ENCODE peak calls at places on chromosomes 11 and 22, in six cellular contexts. E is CD8-positive, alpha-beta memory T cell; U is PC-3; R is neuronal stem cell; X is cardiac muscle cell; Z is stomach. C is an unnamed sample. For H3K36me3, the result is how much of the 10 kb centered on the place peaks cover.

GRCh38 chr11:67576742-67577475 is 6.7 kb upstream of the GSTP1 start:
- DNase-seq in X (no peak), R (no peak), Z (no peak), E (no peak), U (no peak), C (no peak)

GRCh38 chr11:77470504-77470903 is 3.4 kb downstream of the PAK1 start:
- DNase-seq in U (no peak), X (no peak), E (no peak), R (no peak), Z (no peak), C (no peak)

GRCh38 chr22:19987394-19988306 is 29.0 kb downstream of the ARVCF start:
- DNase-seq in U (no peak), Z (no peak), R (no peak), X (no peak), E (no peak), C (no peak)

GRCh38 chr11:44980533-44981427 is 30.1 kb upstream of the TP53I11 start:
- DNase-seq in R (no peak), U (no peak), X (no peak), E (no peak), Z (no peak), C (no peak)

GRCh38 chr11:10443152-10443551 is 11.9 kb upstream of the AMPD3 start:
- DNase-seq in U (no peak), R (no peak), X (no peak), E (no peak), Z (no peak), C (no peak)

GRCh38 chr11:126476977-126477376 is 121.5 kb downstream of the ST3GAL4 start:
- DNase-seq in U (no peak), E (no peak), Z (no peak), R (no peak), X (no peak), C (no peak)

GRCh38 chr11:112513936-112514716 is 253.5 kb upstream of the PLET1 start:
- DNase-seq in U (no peak), R (no peak), X (no peak), Z (no peak), E (no peak), C (no peak)

GRCh38 chr11:129319751-129320150 is 55.9 kb upstream of the BARX2 start:
- DNase-seq in X (no peak), R (no peak), U (no peak), Z (no peak), E (no peak), C (no peak)

GRCh38 chr11:118142081-118142480 is 10.5 kb downstream of the SCN4B start:
- DNase-seq in Z (no peak), U (peak), X (peak), E (no peak), R (no peak), C (peak)

GRCh38 chr11:71078482-71078881 is 173.9 kb downstream of the SHANK2 start:
- DNase-seq in R (no peak), U (peak), Z (no peak), E (no peak), X (peak), C (peak)

GRCh38 chr11:118565062-118565461 is 669 bp downstream of the IFT46 start:
- DNase-seq in Z (no peak), R (no peak), X (peak), E (no peak), U (peak), C (peak)

GRCh38 chr11:122202161-122202950 is 86.3 kb upstream of the BLID start:
- DNase-seq in U (peak), X (peak), Z (no peak), R (no peak), E (no peak), C (peak)

GRCh38 chr11:88475991-88476418 is 138.5 kb upstream of the CTSC start:
- DNase-seq in U (peak), E (no peak), R (no peak), Z (no peak), X (no peak), C (peak)

GRCh38 chr22:22141771-22142591 is 102.6 kb upstream of the VPREB1 start:
- DNase-seq in X (no peak), E (no peak), R (no peak), Z (no peak), U (no peak), C (no peak)

GRCh38 chr11:115407496-115407895 is 96.7 kb downstream of the CADM1 start:
- DNase-seq in X (no peak), Z (no peak), E (no peak), U (no peak), R (no peak), C (no peak)

GRCh38 chr22:46033256-46034200 is 56.6 kb upstream of the WNT7B start:
- DNase-seq in X (no peak), R (no peak), U (no peak), E (no peak), Z (no peak), C (no peak)

GRCh38 chr11:2270322-2271076 is at the start of gene ASCL2:
- DNase-seq in E (no peak), R (no peak), X (no peak), U (no peak), Z (peak), C (no peak)

GRCh38 chr11:123434262-123434661 is 4.2 kb downstream of the GRAMD1B start:
- DNase-seq in R (no peak), E (peak), Z (no peak), U (peak), X (no peak), C (peak)

GRCh38 chr22:44623771-44624510 is 78.1 kb upstream of the PRR5 start:
- DNase-seq in R (no peak), X (peak), Z (no peak), U (peak), E (no peak), C (peak)

GRCh38 chr11:60265373-60266214 is 14.9 kb upstream of the MS4A4A start:
- DNase-seq in Z (no peak), U (peak), E (no peak), R (peak), X (peak), C (no peak)

GRCh38 chr11:63770763-63771162 is 2.2 kb upstream of the ZFTA start:
- DNase-seq in R (no peak), X (no peak), Z (no peak), E (no peak), U (no peak), C (no peak)

GRCh38 chr11:63769719-63770443 is 1.3 kb upstream of the ZFTA start:
- DNase-seq in E (no peak), X (no peak), R (peak), Z (no peak), U (no peak), C (no peak)

GRCh38 chr11:63767415-63768231 is 952 bp downstream of the ZFTA start:
- DNase-seq in X (peak), U (peak), Z (no peak), R (peak), E (peak), C (peak)

GRCh38 chr11:63768232-63769043 is at the start of gene ZFTA:
- DNase-seq in E (peak), X (peak), Z (peak), U (peak), R (peak), C (peak)

GRCh38 chr11:63769044-63769718 is 606 bp upstream of the ZFTA start:
- DNase-seq in X (peak), Z (no peak), R (peak), E (peak), U (peak), C (peak)
- H3K4me3 ChIP-seq in X (peak), Z (peak), R (peak), E (no peak), U (peak), C (peak)

DNA sequence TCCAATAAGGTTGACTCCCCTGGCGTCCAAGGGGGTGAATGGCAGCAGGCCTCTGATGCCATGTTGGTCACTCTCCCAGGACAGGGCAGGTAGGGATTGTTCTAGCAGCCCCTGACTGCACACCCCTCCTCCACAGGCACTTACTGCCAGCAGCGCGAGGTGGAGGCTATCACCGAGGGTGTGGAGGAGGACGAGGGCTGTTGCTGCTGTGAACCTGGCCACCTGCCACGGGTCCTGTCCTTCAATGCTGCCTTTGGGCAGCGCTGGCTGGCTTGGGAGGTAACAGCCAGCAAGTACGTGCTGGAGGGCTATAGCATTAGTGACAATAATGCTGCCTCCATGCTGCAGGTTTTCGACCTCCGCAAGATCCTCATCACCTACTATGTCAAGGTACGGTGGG is 7.7 kb upstream of the SIPA1 start:
- DNase-seq in Z (no peak), X (no peak), U (no peak), R (no peak), E (no peak), C (no peak)
- H3K36me3 ChIP-seq in Z (half or more), X (under half), U (half or more), R (half or more), E (half or more), C (under half)

GRCh38 chr11:99795999-99796398 is 775.2 kb downstream of the CNTN5 start:
- DNase-seq in X (no peak), E (no peak), Z (no peak), U (no peak), R (no peak), C (no peak)
- H3K4me3 ChIP-seq in X (no peak), E (no peak), Z (no peak), U (no peak), R (no peak), C (no peak)

DNA sequence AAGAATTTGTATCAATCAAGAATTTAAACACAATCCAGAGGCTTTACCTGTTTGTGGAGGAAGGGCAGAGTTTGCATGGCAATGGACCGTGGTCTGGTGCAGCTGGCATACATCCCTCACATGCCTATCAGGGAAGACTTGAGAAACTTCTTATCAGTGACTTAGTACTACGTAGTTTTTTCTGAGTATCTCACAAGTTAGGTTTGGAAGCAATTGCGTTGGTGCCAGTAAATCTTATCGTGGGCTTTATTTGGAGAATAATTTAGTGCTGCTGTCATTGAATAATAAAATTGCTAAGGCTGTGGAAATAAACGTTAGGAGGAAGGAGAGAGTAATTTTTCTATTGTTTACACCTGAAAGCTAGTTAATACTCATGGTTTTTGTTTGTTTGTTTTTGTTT is 72.3 kb downstream of the PRMT3 start:
- DNase-seq in Z (no peak), E (no peak), R (no peak), U (no peak), X (peak), C (no peak)
- H3K36me3 ChIP-seq in Z (under half), E (under half), R (under half), U (under half), X (under half), C (under half)

C was measured in MG63.